ENCODE peak calls at places on chromosome 2, in six cellular contexts. One of them, this sample, is unnamed.

GRCh38 chr2:10477443-10478297 is 29.5 kb upstream of the ODC1 start:
- DNase-seq in vagina: no peak
- DNase-seq in transverse colon: no peak
- DNase-seq in stomach: no peak
- DNase-seq in breast epithelium: no peak
- DNase-seq in A549: no peak
- DNase-seq in this sample: no peak

GRCh38 chr2:82985572-82986197 is 1473.4 kb downstream of the SUCLG1 start:
- DNase-seq in vagina: no peak
- DNase-seq in transverse colon: no peak
- DNase-seq in stomach: no peak
- DNase-seq in breast epithelium: no peak
- DNase-seq in A549: no peak
- DNase-seq in this sample: no peak

GRCh38 chr2:46963961-46964673 is 48.5 kb upstream of the MCFD2 start:
- DNase-seq in vagina: no peak
- DNase-seq in transverse colon: no peak
- DNase-seq in stomach: no peak
- DNase-seq in breast epithelium: no peak
- DNase-seq in A549: no peak
- DNase-seq in this sample: peak; percentile 79

GRCh38 chr2:134120718-134121630 is 132.9 kb upstream of the MGAT5 start:
- DNase-seq in vagina: no peak
- DNase-seq in transverse colon: peak; percentile 67
- DNase-seq in stomach: peak; percentile 68
- DNase-seq in breast epithelium: peak; percentile 34
- DNase-seq in A549: no peak
- DNase-seq in this sample: peak; percentile 85

GRCh38 chr2:65974067-65974723 is 460.7 kb upstream of the MEIS1 start:
- DNase-seq in vagina: no peak
- DNase-seq in transverse colon: no peak
- DNase-seq in stomach: no peak
- DNase-seq in breast epithelium: no peak
- DNase-seq in A549: no peak
- DNase-seq in this sample: no peak

GRCh38 chr2:67374481-67374880 is 22.7 kb upstream of the ETAA1 start:
- DNase-seq in vagina: no peak
- DNase-seq in transverse colon: no peak
- DNase-seq in stomach: no peak
- DNase-seq in breast epithelium: no peak
- DNase-seq in A549: no peak
- DNase-seq in this sample: no peak

GRCh38 chr2:50746526-50746925 is 285.4 kb downstream of the NRXN1 start:
- DNase-seq in vagina: no peak
- DNase-seq in transverse colon: no peak
- DNase-seq in stomach: no peak
- DNase-seq in breast epithelium: no peak
- DNase-seq in A549: no peak
- DNase-seq in this sample: peak; percentile 1

GRCh38 chr2:189592353-189592984 is 11.9 kb upstream of the SLC40A1 start:
- DNase-seq in vagina: no peak
- DNase-seq in transverse colon: no peak
- DNase-seq in stomach: no peak
- DNase-seq in breast epithelium: no peak
- DNase-seq in A549: no peak
- DNase-seq in this sample: no peak

GRCh38 chr2:213066445-213066746 is 85.0 kb downstream of the IKZF2 start:
- DNase-seq in vagina: no peak
- DNase-seq in transverse colon: no peak
- DNase-seq in stomach: no peak
- DNase-seq in breast epithelium: no peak
- DNase-seq in A549: no peak
- DNase-seq in this sample: no peak

GRCh38 chr2:85713836-85714235 is 19.7 kb downstream of the GNLY start:
- DNase-seq in vagina: no peak
- DNase-seq in transverse colon: no peak
- DNase-seq in stomach: no peak
- DNase-seq in breast epithelium: no peak
- DNase-seq in A549: no peak
- DNase-seq in this sample: no peak

GRCh38 chr2:180520816-180521595 is 459.4 kb upstream of the UBE2E3 start:
- DNase-seq in vagina: no peak
- DNase-seq in transverse colon: no peak
- DNase-seq in stomach: no peak
- DNase-seq in breast epithelium: no peak
- DNase-seq in A549: peak; percentile 28
- DNase-seq in this sample: no peak

GRCh38 chr2:24452499-24452878 is 38.6 kb upstream of the NCOA1 start:
- DNase-seq in vagina: no peak
- DNase-seq in transverse colon: no peak
- DNase-seq in stomach: no peak
- DNase-seq in breast epithelium: no peak
- DNase-seq in A549: no peak
- DNase-seq in this sample: no peak

GRCh38 chr2:45497355-45497754 is 113.7 kb downstream of the SRBD1 start:
- DNase-seq in vagina: no peak
- DNase-seq in transverse colon: no peak
- DNase-seq in stomach: no peak
- DNase-seq in breast epithelium: no peak
- DNase-seq in A549: no peak
- DNase-seq in this sample: no peak

GRCh38 chr2:15730545-15731212 is 139.0 kb downstream of the DDX1 start:
- DNase-seq in vagina: no peak
- DNase-seq in transverse colon: peak; percentile 86
- DNase-seq in stomach: peak; percentile 94
- DNase-seq in breast epithelium: peak; percentile 86
- DNase-seq in A549: peak; percentile 85
- DNase-seq in this sample: peak; percentile 85

GRCh38 chr2:199315299-199316179 is 142.2 kb downstream of the SATB2 start:
- DNase-seq in vagina: no peak
- DNase-seq in transverse colon: no peak
- DNase-seq in stomach: no peak
- DNase-seq in breast epithelium: no peak
- DNase-seq in A549: no peak
- DNase-seq in this sample: no peak

GRCh38 chr2:120415060-120415459 is 69.1 kb downstream of the INHBB start:
- DNase-seq in vagina: no peak
- DNase-seq in transverse colon: no peak
- DNase-seq in stomach: no peak
- DNase-seq in breast epithelium: no peak
- DNase-seq in A549: no peak
- DNase-seq in this sample: no peak

GRCh38 chr2:24721470-24721869 is 71.7 kb downstream of the PTRHD1 start:
- DNase-seq in vagina: no peak
- DNase-seq in transverse colon: peak; percentile 27
- DNase-seq in stomach: peak; percentile 45
- DNase-seq in breast epithelium: peak; percentile 31
- DNase-seq in A549: no peak
- DNase-seq in this sample: no peak

GRCh38 chr2:202171246-202171833 is 67.1 kb downstream of the SUMO1 start:
- DNase-seq in vagina: no peak
- DNase-seq in transverse colon: no peak
- DNase-seq in stomach: no peak
- DNase-seq in breast epithelium: no peak
- DNase-seq in A549: no peak
- DNase-seq in this sample: no peak

GRCh38 chr2:44798139-44798659 is 143.3 kb upstream of the SIX3 start:
- DNase-seq in vagina: no peak
- DNase-seq in transverse colon: no peak
- DNase-seq in stomach: no peak
- DNase-seq in breast epithelium: no peak
- DNase-seq in A549: no peak
- DNase-seq in this sample: no peak

DNA sequence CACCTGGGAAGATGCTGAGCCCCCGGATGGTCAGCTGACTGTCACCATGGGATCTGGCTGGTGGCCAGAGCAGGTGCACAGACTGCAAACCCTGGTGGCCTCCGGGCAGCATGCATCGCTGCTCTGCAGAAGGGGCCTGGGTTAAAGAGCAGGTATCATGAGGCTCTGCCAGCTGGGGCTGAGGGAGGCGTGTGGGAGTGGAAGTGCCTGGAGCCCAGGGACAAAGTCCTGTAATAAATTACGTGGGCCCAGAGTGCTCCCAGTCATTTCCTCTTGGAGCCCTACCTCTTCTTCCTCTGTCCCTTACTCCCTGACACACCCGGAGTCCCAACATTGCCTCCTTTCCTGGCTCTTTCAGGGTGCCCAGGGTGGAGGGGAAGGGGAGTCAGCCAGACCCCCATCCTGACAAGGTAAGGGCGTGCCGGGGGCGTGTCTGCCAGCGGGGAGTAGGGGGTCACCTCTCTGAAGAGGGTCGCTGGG is at the start of gene MYO7B:
- DNase-seq in vagina: no peak
- DNase-seq in transverse colon: peak; percentile 91
- DNase-seq in stomach: no peak
- DNase-seq in breast epithelium: no peak
- DNase-seq in A549: no peak
- DNase-seq in this sample: no peak
- TF ChIP-seq POLR2A in vagina: no peak
- TF ChIP-seq POLR2A in transverse colon: peak; percentile 96
- TF ChIP-seq POLR2A in stomach: no peak
- TF ChIP-seq POLR2A in breast epithelium: no peak
- TF ChIP-seq POLR2A in A549: no peak
- TF ChIP-seq POLR2A in this sample: no peak

GRCh38 chr2:42101641-42102605 is 54.1 kb downstream of the PKDCC start:
- DNase-seq in vagina: no peak
- DNase-seq in transverse colon: peak; percentile 78
- DNase-seq in stomach: peak; percentile 67
- DNase-seq in breast epithelium: peak; percentile 73
- DNase-seq in A549: no peak
- DNase-seq in this sample: peak; percentile 43
- TF ChIP-seq POLR2A in vagina: no peak
- TF ChIP-seq POLR2A in transverse colon: no peak
- TF ChIP-seq POLR2A in stomach: no peak
- TF ChIP-seq POLR2A in breast epithelium: no peak
- TF ChIP-seq POLR2A in A549: no peak
- TF ChIP-seq POLR2A in this sample: no peak

DNA sequence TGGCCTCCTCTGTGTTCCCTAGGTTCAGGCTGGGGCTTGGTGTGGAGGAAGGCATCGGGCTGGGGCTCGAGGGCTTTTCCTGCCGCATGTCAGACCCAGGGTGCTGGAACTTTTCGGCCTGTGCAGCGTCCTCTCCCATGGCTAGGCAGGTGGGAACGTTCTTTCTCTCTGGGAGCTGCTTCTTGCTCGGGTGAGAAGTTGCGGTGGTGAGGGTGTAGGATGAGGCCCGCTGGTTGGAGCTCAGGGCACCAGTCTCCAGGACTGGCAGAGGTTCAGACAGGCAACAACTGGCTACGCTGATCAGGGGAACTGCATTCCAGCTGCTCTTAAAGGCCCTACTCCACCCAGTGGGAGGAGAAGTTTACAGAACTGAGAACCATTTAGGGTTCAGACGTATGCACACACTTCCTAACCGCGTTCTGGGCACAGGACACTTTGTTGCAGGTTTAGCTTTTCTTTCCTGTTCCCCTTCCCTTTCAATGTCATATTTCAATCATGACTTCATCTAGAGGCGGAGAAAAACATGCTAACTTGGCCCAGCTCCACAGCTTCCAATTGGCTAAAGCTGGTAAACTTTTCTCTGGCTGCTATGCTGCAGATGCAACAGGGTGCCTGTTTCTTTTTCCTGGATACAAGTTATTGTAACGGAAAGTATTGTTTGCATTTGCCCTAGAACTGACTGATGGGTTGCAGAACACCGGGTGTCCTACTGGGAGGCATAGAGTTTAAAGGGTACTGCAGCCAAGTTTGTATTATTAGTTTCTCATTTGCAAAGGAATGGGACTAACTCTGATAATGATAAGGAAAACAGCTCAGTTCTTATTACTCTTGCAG is at the start of gene CAVIN2:
- DNase-seq in vagina: no peak
- DNase-seq in transverse colon: peak; percentile 50
- DNase-seq in stomach: peak; percentile 70
- DNase-seq in breast epithelium: peak; percentile 49
- DNase-seq in A549: peak; percentile 45
- DNase-seq in this sample: peak; percentile 47
- TF ChIP-seq POLR2A in vagina: peak; percentile 37
- TF ChIP-seq POLR2A in transverse colon: peak; percentile 59
- TF ChIP-seq POLR2A in stomach: no peak
- TF ChIP-seq POLR2A in breast epithelium: no peak
- TF ChIP-seq POLR2A in A549: peak; percentile 35
- TF ChIP-seq POLR2A in this sample: peak; percentile 54

GRCh38 chr2:54558976-54559410 is 102.9 kb downstream of the SPTBN1 start:
- DNase-seq in vagina: no peak
- DNase-seq in transverse colon: no peak
- DNase-seq in stomach: no peak
- DNase-seq in breast epithelium: no peak
- DNase-seq in A549: peak; percentile 39
- DNase-seq in this sample: no peak

GRCh38 chr2:54561795-54562592 is 105.9 kb downstream of the SPTBN1 start:
- DNase-seq in vagina: no peak
- DNase-seq in transverse colon: no peak
- DNase-seq in stomach: no peak
- DNase-seq in breast epithelium: no peak
- DNase-seq in A549: no peak
- DNase-seq in this sample: no peak

GRCh38 chr2:54559593-54560145 is 103.5 kb downstream of the SPTBN1 start:
- DNase-seq in vagina: no peak
- DNase-seq in transverse colon: peak; percentile 48
- DNase-seq in stomach: no peak
- DNase-seq in breast epithelium: peak; percentile 49
- DNase-seq in A549: peak; percentile 57
- DNase-seq in this sample: peak; percentile 71

GRCh38 chr2:54561010-54561409 is 104.9 kb downstream of the SPTBN1 start:
- DNase-seq in vagina: no peak
- DNase-seq in transverse colon: no peak
- DNase-seq in stomach: no peak
- DNase-seq in breast epithelium: no peak
- DNase-seq in A549: no peak
- DNase-seq in this sample: no peak

DNA sequence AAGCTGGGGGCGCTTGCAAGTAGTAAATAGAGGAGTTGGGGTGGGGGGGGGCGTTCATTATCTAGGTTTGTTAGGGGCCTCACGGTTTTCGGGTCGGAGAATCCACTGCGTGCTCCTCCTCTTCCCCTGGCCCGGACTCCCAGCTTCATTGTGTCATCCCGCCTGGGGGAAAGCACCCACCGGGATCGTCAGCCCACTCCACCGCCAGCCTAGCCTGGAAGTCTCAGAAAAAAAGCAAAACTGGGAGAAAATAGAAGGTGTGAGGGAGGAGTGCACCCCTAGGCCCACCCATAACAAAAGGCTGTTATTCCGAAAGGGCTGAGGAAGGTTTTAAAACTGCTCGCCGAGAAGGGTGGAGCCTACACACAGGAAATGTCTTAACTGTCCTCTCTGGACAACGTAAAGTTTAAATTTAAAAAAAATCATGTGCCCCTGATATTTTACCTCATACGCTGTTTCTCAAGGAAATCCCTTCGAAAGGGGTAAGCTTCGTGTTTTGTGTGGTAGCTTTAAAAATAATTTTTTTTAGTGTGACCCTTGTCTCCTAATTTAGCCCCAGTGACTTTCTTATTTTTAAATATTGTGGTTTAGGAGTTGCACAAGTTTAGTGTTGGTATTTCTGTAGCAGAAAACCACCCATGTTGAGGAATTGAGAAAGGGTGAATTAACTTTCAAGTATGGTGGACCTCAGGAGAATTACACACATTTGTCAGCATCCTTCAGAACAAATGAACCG is 104.2 kb downstream of the SPTBN1 start:
- DNase-seq in vagina: no peak
- DNase-seq in transverse colon: peak; percentile 69
- DNase-seq in stomach: no peak
- DNase-seq in breast epithelium: peak; percentile 38
- DNase-seq in A549: peak; percentile 49
- DNase-seq in this sample: peak; percentile 62
- TF ChIP-seq POLR2A in vagina: peak; percentile 52
- TF ChIP-seq POLR2A in transverse colon: peak; percentile 76
- TF ChIP-seq POLR2A in stomach: peak; percentile 8
- TF ChIP-seq POLR2A in breast epithelium: no peak
- TF ChIP-seq POLR2A in A549: no peak
- TF ChIP-seq POLR2A in this sample: no peak

GRCh38 chr2:105381119-105381668 is 17.7 kb downstream of the FHL2 start:
- DNase-seq in vagina: no peak
- DNase-seq in transverse colon: no peak
- DNase-seq in stomach: no peak
- DNase-seq in breast epithelium: no peak
- DNase-seq in A549: no peak
- DNase-seq in this sample: no peak
- TF ChIP-seq POLR2A in vagina: no peak
- TF ChIP-seq POLR2A in transverse colon: no peak
- TF ChIP-seq POLR2A in stomach: no peak
- TF ChIP-seq POLR2A in breast epithelium: no peak
- TF ChIP-seq POLR2A in A549: no peak
- TF ChIP-seq POLR2A in this sample: no peak

This sample was measured in H54.